ENCODE peak calls at places on chromosomes 7 and 10, in six cellular contexts. One of them, this sample, is unnamed.

GRCh38 chr7:35605760-35606159 is 89.2 kb downstream of the HERPUD2 start:
- DNase-seq in GM12878: no peak
- DNase-seq in H1: no peak
- DNase-seq in GM12892: no peak
- DNase-seq in K562: no peak
- DNase-seq in HepG2: no peak
- DNase-seq in this sample: no peak

GRCh38 chr7:27215356-27215755 is 15.5 kb upstream of the HOXA13 start:
- DNase-seq in H1: no peak
- DNase-seq in K562: no peak
- DNase-seq in HepG2: no peak
- DNase-seq in GM12892: no peak
- DNase-seq in GM12878: no peak
- DNase-seq in this sample: no peak

GRCh38 chr10:85527610-85528317 is 838.8 kb downstream of the GRID1 start:
- DNase-seq in GM12892: no peak
- DNase-seq in GM12878: no peak
- DNase-seq in K562: no peak
- DNase-seq in H1: no peak
- DNase-seq in HepG2: no peak
- DNase-seq in this sample: no peak

GRCh38 chr10:102781921-102782542 is 38.3 kb downstream of the WBP1L start:
- DNase-seq in K562: no peak
- DNase-seq in H1: no peak
- DNase-seq in HepG2: no peak
- DNase-seq in GM12892: no peak
- DNase-seq in GM12878: no peak
- DNase-seq in this sample: no peak

GRCh38 chr10:71713135-71714040 is 6.2 kb downstream of the C10orf105 start:
- DNase-seq in HepG2: no peak
- DNase-seq in GM12878: no peak
- DNase-seq in GM12892: no peak
- DNase-seq in K562: peak; percentile 63
- DNase-seq in H1: no peak
- DNase-seq in this sample: no peak

GRCh38 chr10:76456190-76456589 is 1024.8 kb downstream of the LRMDA start:
- DNase-seq in K562: no peak
- DNase-seq in GM12878: no peak
- DNase-seq in HepG2: no peak
- DNase-seq in GM12892: no peak
- DNase-seq in H1: no peak
- DNase-seq in this sample: no peak

GRCh38 chr7:4299431-4299830 is 382.7 kb upstream of the FOXK1 start:
- DNase-seq in HepG2: no peak
- DNase-seq in H1: peak; percentile 8
- DNase-seq in K562: no peak
- DNase-seq in GM12878: no peak
- DNase-seq in GM12892: no peak
- DNase-seq in this sample: no peak

GRCh38 chr10:42618424-42618823 is 19.9 kb downstream of the ZNF33B start:
- DNase-seq in H1: no peak
- DNase-seq in GM12878: no peak
- DNase-seq in HepG2: no peak
- DNase-seq in GM12892: no peak
- DNase-seq in K562: no peak
- DNase-seq in this sample: no peak

GRCh38 chr10:125795111-125795510 is 19.5 kb upstream of the MMP21 start:
- DNase-seq in H1: no peak
- DNase-seq in K562: no peak
- DNase-seq in GM12892: no peak
- DNase-seq in GM12878: no peak
- DNase-seq in HepG2: no peak
- DNase-seq in this sample: no peak

GRCh38 chr10:31707578-31708411 is 220.8 kb downstream of the ARHGAP12 start:
- DNase-seq in K562: no peak
- DNase-seq in HepG2: no peak
- DNase-seq in GM12878: peak; percentile 90
- DNase-seq in GM12892: peak; percentile 39
- DNase-seq in H1: no peak
- DNase-seq in this sample: peak; percentile 44

GRCh38 chr10:114174462-114175190 is 623 bp upstream of the CCDC186 start:
- DNase-seq in GM12892: no peak
- DNase-seq in HepG2: no peak
- DNase-seq in GM12878: no peak
- DNase-seq in K562: no peak
- DNase-seq in H1: no peak
- DNase-seq in this sample: no peak
- TF ChIP-seq TAF1 in GM12892: no peak
- TF ChIP-seq TAF1 in HepG2: no peak
- TF ChIP-seq TAF1 in GM12878: no peak
- TF ChIP-seq TAF1 in K562: no peak
- TF ChIP-seq TAF1 in H1: no peak
- TF ChIP-seq TAF1 in this sample: no peak

GRCh38 chr10:86755740-86756510 is 494 bp upstream of the BMPR1A start:
- DNase-seq in HepG2: peak; percentile 83
- DNase-seq in K562: peak; percentile 88
- DNase-seq in H1: peak; percentile 97
- DNase-seq in GM12892: peak; percentile 78
- DNase-seq in GM12878: no peak
- DNase-seq in this sample: peak; percentile 70

GRCh38 chr10:86756511-86757109 is at the start of gene BMPR1A:
- DNase-seq in H1: no peak
- DNase-seq in K562: peak; percentile 32
- DNase-seq in GM12878: no peak
- DNase-seq in HepG2: no peak
- DNase-seq in GM12892: peak; percentile 30
- DNase-seq in this sample: no peak

GRCh38 chr10:86755454-86755739 is 1.0 kb upstream of the BMPR1A start:
- DNase-seq in GM12878: no peak
- DNase-seq in HepG2: no peak
- DNase-seq in K562: no peak
- DNase-seq in H1: no peak
- DNase-seq in GM12892: no peak
- DNase-seq in this sample: no peak

GRCh38 chr10:86758231-86759072 is 2.0 kb downstream of the BMPR1A start:
- DNase-seq in HepG2: peak; percentile 28
- DNase-seq in GM12878: no peak
- DNase-seq in H1: no peak
- DNase-seq in GM12892: no peak
- DNase-seq in K562: no peak
- DNase-seq in this sample: no peak

GRCh38 chr10:86757110-86757790 is 831 bp downstream of the BMPR1A start:
- DNase-seq in H1: no peak
- DNase-seq in GM12878: no peak
- DNase-seq in K562: peak; percentile 13
- DNase-seq in HepG2: peak; percentile 62
- DNase-seq in GM12892: no peak
- DNase-seq in this sample: no peak
- TF ChIP-seq POLR2A in H1: no peak
- TF ChIP-seq POLR2A in GM12878: no peak
- TF ChIP-seq POLR2A in K562: no peak
- TF ChIP-seq POLR2A in HepG2: no peak
- TF ChIP-seq POLR2A in GM12892: no peak
- TF ChIP-seq POLR2A in this sample: no peak

DNA sequence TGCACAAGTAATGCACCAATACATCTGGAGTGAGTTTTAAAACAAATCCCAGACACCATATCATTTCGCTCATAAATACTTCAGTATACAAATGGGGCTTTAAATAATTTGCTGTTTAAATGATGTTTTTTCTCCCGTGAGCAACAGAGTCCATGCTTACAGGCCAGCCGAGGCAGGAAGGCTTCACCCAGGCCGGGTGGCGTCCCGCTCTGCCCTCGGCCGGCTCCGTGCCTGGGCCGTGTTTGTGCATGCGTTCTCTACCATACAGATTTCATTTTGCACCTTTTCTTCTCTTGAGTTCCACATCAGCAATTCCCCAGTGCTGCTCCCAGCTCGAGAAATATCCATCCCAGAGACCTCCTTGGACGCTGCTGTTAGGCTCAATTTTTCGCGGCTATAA is 91.8 kb downstream of the MICALL2 start:
- DNase-seq in K562: no peak
- DNase-seq in H1: no peak
- DNase-seq in GM12892: no peak
- DNase-seq in GM12878: no peak
- DNase-seq in HepG2: no peak
- DNase-seq in this sample: no peak
- TF ChIP-seq POLR2AphosphoS5 in K562: no peak
- TF ChIP-seq POLR2AphosphoS5 in H1: no peak
- TF ChIP-seq POLR2AphosphoS5 in GM12892: no peak
- TF ChIP-seq POLR2AphosphoS5 in GM12878: no peak
- TF ChIP-seq POLR2AphosphoS5 in HepG2: no peak
- TF ChIP-seq POLR2AphosphoS5 in this sample: no peak

GRCh38 chr7:107530749-107531148 is 33.0 kb downstream of the COG5 start:
- DNase-seq in H1: no peak
- DNase-seq in HepG2: no peak
- DNase-seq in GM12892: no peak
- DNase-seq in K562: no peak
- DNase-seq in GM12878: no peak
- DNase-seq in this sample: no peak
- TF ChIP-seq TAF1 in H1: no peak
- TF ChIP-seq TAF1 in HepG2: no peak
- TF ChIP-seq TAF1 in GM12892: no peak
- TF ChIP-seq TAF1 in K562: no peak
- TF ChIP-seq TAF1 in GM12878: no peak
- TF ChIP-seq TAF1 in this sample: no peak

GRCh38 chr7:143394068-143394467 is 12.9 kb downstream of the ZYX start:
- DNase-seq in GM12892: no peak
- DNase-seq in H1: no peak
- DNase-seq in HepG2: no peak
- DNase-seq in K562: no peak
- DNase-seq in GM12878: no peak
- DNase-seq in this sample: no peak
- TF ChIP-seq POLR2A in GM12892: no peak
- TF ChIP-seq POLR2A in H1: no peak
- TF ChIP-seq POLR2A in HepG2: no peak
- TF ChIP-seq POLR2A in K562: no peak
- TF ChIP-seq POLR2A in GM12878: no peak
- TF ChIP-seq POLR2A in this sample: no peak